ENCODE peak calls at places on chromosome 1, in six cellular contexts. I, R, J, O, E and V are unnamed samples.

GRCh38 chr1:109642610-109643009 is 13.3 kb upstream of the GSTM4 start:
- DNase-seq in I (peak), R (no peak), J (no peak), O (no peak), E (no peak), V (no peak)

GRCh38 chr1:24070821-24071393 is 41.0 kb downstream of the MYOM3 start:
- DNase-seq in I (peak), R (peak), J (peak), O (peak), E (peak), V (peak)

GRCh38 chr1:36856126-36856525 is 178.2 kb downstream of the GRIK3 start:
- DNase-seq in I (no peak), R (no peak), J (no peak), O (peak), E (no peak), V (no peak)

GRCh38 chr1:211501671-211502413 is 9.9 kb upstream of the RD3 start:
- DNase-seq in I (no peak), R (no peak), J (no peak), O (no peak), E (no peak), V (no peak)

GRCh38 chr1:44423706-44424546 is 18.9 kb downstream of the RNF220 start:
- DNase-seq in I (peak), R (peak), J (peak), O (no peak), E (no peak), V (peak)

GRCh38 chr1:40844887-40845878 is 17.0 kb downstream of the CITED4 start:
- DNase-seq in I (no peak), R (no peak), J (no peak), O (no peak), E (no peak), V (no peak)

GRCh38 chr1:161180643-161181042 is 3.3 kb upstream of the B4GALT3 start:
- DNase-seq in I (no peak), R (no peak), J (no peak), O (no peak), E (no peak), V (no peak)

GRCh38 chr1:94559921-94560320 is 18.4 kb upstream of the F3 start:
- DNase-seq in I (no peak), R (no peak), J (no peak), O (no peak), E (no peak), V (no peak)

GRCh38 chr1:150192012-150192411 is 42.3 kb downstream of the PLEKHO1 start:
- DNase-seq in I (peak), R (peak), J (no peak), O (no peak), E (no peak), V (no peak)

GRCh38 chr1:209839875-209840491 is 12.2 kb downstream of the UTP25 start:
- DNase-seq in I (peak), R (peak), J (no peak), O (no peak), E (no peak), V (no peak)

GRCh38 chr1:13823936-13824335 is 123.9 kb downstream of the PRDM2 start:
- DNase-seq in I (no peak), R (no peak), J (no peak), O (no peak), E (no peak), V (no peak)